ENCODE peak calls at places on chromosome 13, in four cellular contexts. V is sigmoid colon, A is Panc1, N is GM12892. C is an unnamed sample.

GRCh38 chr13:35470671-35471465 is 5.6 kb downstream of the MAB21L1 start:
- DNase-seq in V (peak), A (no peak), N (no peak), C (peak)

GRCh38 chr13:110516500-110516899 is 45.0 kb downstream of the RAB20 start:
- DNase-seq in V (no peak), A (no peak), N (no peak), C (no peak)

GRCh38 chr13:78659450-78660110 is 625 bp upstream of the OBI1 start:
- DNase-seq in V (no peak), A (no peak), N (no peak), C (no peak)

GRCh38 chr13:98089246-98089645 is 53.6 kb upstream of the FARP1 start:
- DNase-seq in V (no peak), A (no peak), N (no peak), C (no peak)

GRCh38 chr13:43284162-43284561 is 260.8 kb downstream of the DNAJC15 start:
- DNase-seq in V (no peak), A (no peak), N (no peak), C (no peak)

GRCh38 chr13:85597790-85598500 is 201.3 kb downstream of the SLITRK6 start:
- DNase-seq in V (no peak), A (no peak), N (no peak), C (no peak)

GRCh38 chr13:51827254-51827653 is 17.7 kb downstream of the TMEM272 start:
- DNase-seq in V (no peak), A (no peak), N (no peak), C (no peak)

GRCh38 chr13:18978447-18978846 is 203.2 kb downstream of the TUBA3C start:
- DNase-seq in V (no peak), A (no peak), N (no peak), C (no peak)

GRCh38 chr13:33138441-33138840 is 122.2 kb downstream of the KL start:
- DNase-seq in V (no peak), A (no peak), N (no peak), C (no peak)

GRCh38 chr13:25109341-25109740 is 13.4 kb downstream of the PABPC3 start:
- DNase-seq in V (no peak), A (no peak), N (no peak), C (no peak)

GRCh38 chr13:77139311-77139710 is 112.4 kb upstream of the FBXL3 start:
- DNase-seq in V (no peak), A (no peak), N (no peak), C (no peak)

GRCh38 chr13:109273326-109273751 is 513.0 kb downstream of the IRS2 start:
- DNase-seq in V (no peak), A (no peak), N (no peak), C (no peak)

GRCh38 chr13:35891973-35892441 is 239.2 kb downstream of the DCLK1 start:
- DNase-seq in V (no peak), A (peak), N (no peak), C (no peak)

GRCh38 chr13:38888309-38888708 is 102.3 kb downstream of the STOML3 start:
- DNase-seq in V (no peak), A (no peak), N (no peak), C (no peak)

GRCh38 chr13:95298971-95299627 is 2.2 kb downstream of the ABCC4 start:
- DNase-seq in V (no peak), A (no peak), N (no peak), C (no peak)

GRCh38 chr13:59750860-59751259 is 412.9 kb downstream of the DIAPH3 start:
- DNase-seq in V (no peak), A (no peak), N (no peak), C (no peak)

GRCh38 chr13:40494932-40495619 is 171.4 kb downstream of the FOXO1 start:
- DNase-seq in V (no peak), A (no peak), N (no peak), C (no peak)

GRCh38 chr13:46962286-46962941 is 65.6 kb upstream of the HTR2A start:
- DNase-seq in V (no peak), A (no peak), N (no peak), C (no peak)

GRCh38 chr13:54593504-54593903 is 1564.9 kb downstream of the OLFM4 start:
- DNase-seq in V (no peak), A (no peak), N (no peak), C (no peak)

GRCh38 chr13:94417294-94417693 is 62.2 kb downstream of the DCT start:
- DNase-seq in V (no peak), A (no peak), N (no peak), C (no peak)

GRCh38 chr13:34698953-34699352 is 243.1 kb upstream of the NBEA start:
- DNase-seq in V (no peak), A (no peak), N (no peak), C (no peak)

GRCh38 chr13:71602327-71602726 is 264.7 kb downstream of the DACH1 start:
- DNase-seq in V (no peak), A (no peak), N (no peak), C (no peak)

GRCh38 chr13:84032116-84032515 is 149.8 kb upstream of the SLITRK1 start:
- DNase-seq in V (no peak), A (no peak), N (no peak), C (no peak)

GRCh38 chr13:84037937-84038464 is 155.7 kb upstream of the SLITRK1 start:
- DNase-seq in V (no peak), A (no peak), N (no peak), C (no peak)
- TF ChIP-seq POLR2AphosphoS5 in V (no peak), A (no peak), N (no peak), C (no peak)

DNA sequence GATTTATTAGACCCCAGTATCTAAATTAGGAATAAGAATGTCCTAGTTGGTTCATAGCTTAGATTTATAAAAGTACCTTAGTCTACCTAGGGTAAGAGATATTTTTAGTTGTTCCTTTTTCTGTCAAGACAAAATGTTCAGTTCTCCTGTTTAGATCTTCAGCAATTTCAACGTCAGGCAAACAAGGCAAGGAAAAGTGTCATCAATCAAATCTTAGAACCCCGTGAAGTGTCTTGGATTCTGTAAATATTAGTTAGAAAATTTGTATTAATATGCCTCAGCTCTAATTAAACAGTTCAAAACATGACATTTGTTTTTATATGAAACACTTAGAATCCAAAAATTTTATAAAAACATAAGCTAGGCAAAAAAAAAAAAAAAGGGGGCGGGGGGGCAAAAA is 296.6 kb downstream of the PCDH9 start:
- DNase-seq in V (no peak), A (no peak), N (no peak), C (no peak)
- TF ChIP-seq POLR2AphosphoS5 in V (no peak), A (no peak), N (no peak), C (no peak)

DNA sequence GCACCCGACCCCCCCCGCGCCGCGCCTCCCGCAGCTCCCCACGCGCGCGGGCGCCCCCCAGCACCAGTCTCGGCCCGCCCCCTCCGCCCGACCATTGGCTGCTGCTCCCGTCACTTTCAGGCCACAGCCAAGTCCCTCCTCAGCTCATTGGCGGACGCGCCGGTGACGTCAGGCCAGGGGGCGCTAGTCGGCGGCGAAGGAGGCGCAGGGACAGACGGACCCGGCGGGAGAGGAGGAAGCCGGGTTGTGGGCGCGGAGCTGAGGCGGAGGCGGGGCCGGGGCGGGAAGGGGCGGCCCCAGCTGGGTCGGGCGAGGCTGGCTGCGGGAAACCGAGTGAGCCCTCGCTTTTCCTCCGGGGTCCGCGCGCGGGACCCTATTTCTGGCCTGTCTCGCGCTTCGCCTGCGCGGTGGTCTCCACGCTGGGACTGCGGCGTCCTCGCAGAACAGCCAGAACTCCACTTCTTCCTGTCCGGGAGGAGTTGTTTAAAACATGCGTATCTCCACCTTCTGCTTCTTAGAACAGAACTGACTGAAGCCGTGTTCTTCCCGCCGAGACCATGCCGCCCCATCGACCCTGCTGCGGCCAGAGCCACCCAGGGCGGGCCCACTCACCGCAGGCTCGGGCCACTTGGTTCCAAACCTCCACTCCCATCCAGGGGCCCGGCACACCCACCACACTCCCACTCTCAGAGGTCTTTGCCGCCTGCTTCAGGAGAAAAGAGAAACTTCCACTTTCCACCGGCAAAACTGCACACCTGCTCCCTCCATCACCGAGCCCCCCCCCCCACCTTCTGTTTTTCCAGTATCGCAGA is 459 bp upstream of the TMTC4 start:
- DNase-seq in V (peak), A (peak), N (peak), C (peak)
- TF ChIP-seq POLR2AphosphoS5 in V (peak), A (no peak), N (peak), C (peak)

GRCh38 chr13:45333973-45334922 is 6.7 kb downstream of the TPT1 start:
- DNase-seq in V (no peak), A (no peak), N (no peak), C (no peak)
- TF ChIP-seq POLR2AphosphoS5 in V (peak), A (peak), N (peak), C (no peak)